ENCODE peak calls at places on chromosomes 2 and 18, in seven cellular contexts. Q is IMR-90, M is neuronal stem cell, D is mesendoderm, O is H9, L is mesenchymal stem cell, X is H1. Z is an unnamed sample.

GRCh38 chr2:156064540-156064939 is 268.0 kb downstream of the NR4A2 start:
- DNase-seq in D (no peak), M (no peak), L (no peak), Q (no peak), O (no peak), X (no peak), Z (no peak)

GRCh38 chr2:180033993-180034894 is 27.1 kb upstream of the CWC22 start:
- DNase-seq in Q (peak), L (no peak), O (peak), D (peak), X (no peak), M (peak), Z (no peak)

GRCh38 chr18:12031836-12032235 is 50.5 kb downstream of the IMPA2 start:
- DNase-seq in X (no peak), M (no peak), L (no peak), Q (peak), D (no peak), O (no peak), Z (no peak)

GRCh38 chr2:181673178-181673577 is 7.1 kb downstream of the NEUROD1 start:
- DNase-seq in D (no peak), M (no peak), L (no peak), O (no peak), X (no peak), Q (no peak), Z (no peak)

GRCh38 chr2:69549421-69549820 is 94.1 kb downstream of the AAK1 start:
- DNase-seq in O (no peak), Q (peak), M (no peak), L (peak), X (no peak), D (no peak), Z (peak)

GRCh38 chr18:61635901-61636528 is 256.8 kb downstream of the RNF152 start:
- DNase-seq in O (peak), X (no peak), Q (peak), M (peak), D (peak), L (peak), Z (peak)

GRCh38 chr18:13577091-13577697 is 149.2 kb downstream of the FAM210A start:
- DNase-seq in X (no peak), D (no peak), O (no peak), M (no peak), Q (peak), L (no peak), Z (no peak)

GRCh38 chr2:10235099-10235908 is 67.4 kb upstream of the HPCAL1 start:
- DNase-seq in Q (no peak), O (no peak), L (no peak), X (no peak), D (no peak), M (no peak), Z (peak)

GRCh38 chr2:177740718-177741117 is 331.9 kb downstream of the PDE11A start:
- DNase-seq in Q (no peak), M (no peak), X (no peak), D (no peak), O (no peak), L (peak), Z (no peak)

GRCh38 chr2:165874445-165875039 is 79.0 kb downstream of the TTC21B start:
- DNase-seq in D (peak), O (no peak), M (peak), L (peak), X (no peak), Q (peak), Z (peak)

DNA sequence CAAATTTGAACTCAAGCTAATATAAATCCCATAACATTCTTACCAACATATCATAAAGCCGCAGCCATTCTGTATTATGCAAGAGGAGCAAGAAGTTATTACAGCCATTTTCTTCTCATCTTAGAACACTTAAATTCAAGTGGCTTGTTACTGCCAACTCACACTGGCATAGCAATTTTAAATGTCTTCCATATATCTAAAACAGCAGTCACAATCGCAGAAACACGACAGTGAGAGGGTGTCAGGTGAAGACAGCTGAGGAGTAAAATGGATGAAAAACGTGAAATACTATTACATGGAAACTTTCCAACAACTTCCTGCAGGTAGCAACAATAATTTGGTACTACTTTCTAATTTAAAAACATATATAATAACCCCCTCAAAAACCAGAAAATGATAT is 17.9 kb downstream of the PPP3R1 start:
- DNase-seq in D (no peak), M (no peak), O (no peak), L (no peak), X (no peak), Q (no peak), Z (no peak)
- H2AK5ac ChIP-seq in D (no peak), M (no peak), O (no peak), L (no peak), X (no peak), Q (no peak), Z (no peak)

GRCh38 chr18:79763407-79763806 is 34.3 kb upstream of the KCNG2 start:
- DNase-seq in M (no peak), Q (no peak), X (no peak), O (no peak), L (no peak), D (no peak), Z (no peak)
- H2AK5ac ChIP-seq in M (no peak), Q (no peak), X (peak), O (no peak), L (no peak), D (no peak), Z (no peak)

DNA sequence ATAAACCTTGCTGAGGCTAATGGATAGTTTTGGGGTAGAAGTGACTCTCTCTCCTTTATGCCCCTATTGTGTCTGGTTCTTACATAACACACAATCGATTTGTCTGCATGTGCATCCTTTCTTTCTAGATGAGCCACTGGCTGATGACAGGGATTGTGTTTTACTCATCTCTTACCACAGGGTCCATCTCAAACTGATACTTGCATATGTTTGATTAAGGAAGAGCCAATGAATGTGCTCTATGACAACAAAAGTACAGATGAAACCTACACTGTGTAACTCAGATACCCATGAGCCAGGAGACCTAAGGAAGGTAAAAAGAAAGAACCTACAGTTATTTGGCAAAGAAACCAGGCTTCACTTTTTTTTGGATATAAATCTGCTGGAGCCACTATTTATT is 13.2 kb upstream of the BZW1 start:
- DNase-seq in O (no peak), Q (no peak), M (no peak), X (no peak), D (no peak), L (no peak), Z (no peak)
- H2AK5ac ChIP-seq in O (no peak), Q (no peak), M (no peak), X (no peak), D (no peak), L (no peak), Z (no peak)

DNA sequence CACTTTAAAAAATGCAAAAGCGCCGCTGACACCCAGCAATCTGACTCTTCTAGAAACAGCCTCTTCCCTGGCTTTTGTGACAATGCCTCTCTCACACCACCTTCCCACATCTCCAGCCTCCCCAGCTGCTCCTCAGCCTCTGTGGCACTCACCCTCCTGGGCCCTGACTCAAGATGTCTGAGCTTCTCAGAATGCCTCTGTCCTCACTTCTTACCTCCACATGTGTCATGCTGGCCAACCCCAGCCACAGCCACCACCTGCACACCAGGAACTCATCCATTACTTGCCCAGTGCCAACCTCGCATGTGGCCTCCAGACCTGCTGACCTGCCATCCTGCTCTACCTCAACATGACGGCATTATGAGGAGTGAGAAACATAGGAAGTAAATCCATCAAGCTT is 249.8 kb upstream of the RAB6C start:
- DNase-seq in X (no peak), O (no peak), Q (no peak), L (no peak), D (no peak), M (no peak), Z (no peak)
- H2AK5ac ChIP-seq in X (peak), O (no peak), Q (no peak), L (no peak), D (no peak), M (no peak), Z (no peak)

DNA sequence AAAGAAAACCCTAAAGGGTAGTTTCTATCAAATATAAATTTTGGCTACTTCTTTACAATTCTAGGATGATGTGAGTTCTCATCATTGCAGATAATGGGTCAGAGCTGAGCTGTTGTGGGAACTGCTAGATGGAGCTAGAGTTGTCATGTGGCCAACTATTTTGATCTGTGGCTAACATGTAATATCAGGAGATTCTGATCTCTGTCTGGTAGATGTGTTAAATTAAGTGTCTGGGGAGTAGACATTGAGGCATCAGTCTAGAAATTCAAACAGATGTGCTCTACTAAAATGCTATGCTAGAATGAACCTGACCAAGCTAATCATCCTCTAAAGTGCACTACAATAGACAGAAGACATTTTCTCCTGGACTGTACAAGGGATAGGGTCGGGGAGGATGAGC is 30.3 kb upstream of the DARS1 start:
- DNase-seq in M (no peak), O (no peak), L (no peak), Q (no peak), X (no peak), D (no peak), Z (no peak)
- H2AK5ac ChIP-seq in M (no peak), O (no peak), L (no peak), Q (no peak), X (no peak), D (no peak), Z (no peak)

DNA sequence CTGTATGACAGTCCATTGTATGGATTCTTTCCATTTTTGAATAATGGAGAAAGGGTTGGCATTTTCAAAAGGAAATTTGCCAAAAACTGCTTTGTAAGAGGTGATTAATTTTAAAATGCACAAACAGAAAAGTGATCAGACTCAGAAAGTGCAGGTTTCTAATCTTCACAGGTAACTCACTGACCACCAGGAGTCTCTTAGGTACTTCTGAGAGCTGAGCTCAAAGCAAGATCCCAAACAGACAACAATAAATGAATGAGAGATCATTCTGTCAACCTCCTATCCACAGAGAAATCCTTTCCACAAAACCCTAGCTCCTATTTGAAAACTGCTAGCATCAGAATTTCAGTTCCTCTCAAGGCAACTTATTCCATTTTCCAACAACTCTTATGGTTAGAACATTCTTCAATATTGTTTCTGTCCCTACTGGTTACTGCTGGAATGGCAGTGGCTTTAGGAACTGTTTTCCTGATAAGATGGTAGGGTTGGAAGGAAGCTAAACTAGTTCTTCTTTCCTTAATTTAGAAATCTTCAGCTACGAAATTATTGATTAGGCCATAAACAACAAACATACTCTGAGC is 20.6 kb upstream of the HAAO start:
- DNase-seq in Q (peak), M (no peak), O (no peak), D (peak), X (no peak), L (peak), Z (peak)
- H2AK5ac ChIP-seq in Q (no peak), M (no peak), O (no peak), D (no peak), X (no peak), L (no peak), Z (no peak)

Z was measured in trophoblast cell.